ENCODE peak calls at places on chromosomes 16 and 17, in four cellular contexts. B is heart left ventricle, E is HCT116, X is GM10248. W is an unnamed sample.

GRCh38 chr16:11700264-11701029 is 32.2 kb downstream of the SNN start:
- DNase-seq in E (no peak), B (no peak), X (no peak), W (no peak)

GRCh38 chr17:8674344-8675305 is 44.1 kb upstream of the MYH10 start:
- DNase-seq in E (no peak), X (no peak), B (peak; percentile 86), W (no peak)

GRCh38 chr16:66079671-66080070 is 286.8 kb upstream of the CDH5 start:
- DNase-seq in B (no peak), X (no peak), E (no peak), W (no peak)

GRCh38 chr17:68539536-68540469 is 27.6 kb downstream of the PRKAR1A start:
- DNase-seq in B (no peak), E (no peak), X (no peak), W (no peak)

GRCh38 chr17:44193326-44194084 is 6.2 kb downstream of the ATXN7L3 start:
- DNase-seq in X (no peak), E (no peak), B (no peak), W (no peak)

GRCh38 chr16:51416921-51417320 is 265.9 kb upstream of the SALL1 start:
- DNase-seq in X (no peak), E (no peak), B (no peak), W (no peak)

GRCh38 chr16:75379339-75379738 is 54.0 kb downstream of the CFDP1 start:
- DNase-seq in X (no peak), B (no peak), E (no peak), W (no peak)

GRCh38 chr17:348692-349425 is 3.7 kb downstream of the RPH3AL start:
- DNase-seq in X (no peak), E (no peak), B (peak; percentile 53), W (no peak)

GRCh38 chr16:87715658-87716057 is 50.1 kb downstream of the KLHDC4 start:
- DNase-seq in X (no peak), E (no peak), B (no peak), W (no peak)

GRCh38 chr16:20801278-20801677 is 5.0 kb downstream of the ERI2 start:
- DNase-seq in B (no peak), X (no peak), E (no peak), W (no peak)

GRCh38 chr16:29850998-29851397 is 12.0 kb downstream of the CDIPT start:
- DNase-seq in B (no peak), E (no peak), X (no peak), W (no peak)
- TF ChIP-seq CTCF in B (no peak), E (no peak), X (no peak), W (no peak)

GRCh38 chr17:19780846-19781245 is 32.7 kb upstream of the ALDH3A1 start:
- DNase-seq in B (no peak), E (no peak), X (no peak), W (no peak)

GRCh38 chr17:19781488-19782458 is 33.7 kb upstream of the ALDH3A1 start:
- DNase-seq in E (no peak), X (no peak), B (no peak), W (no peak)

GRCh38 chr17:19787733-19788357 is 39.7 kb upstream of the ALDH3A1 start:
- DNase-seq in E (no peak), X (no peak), B (no peak), W (no peak)

GRCh38 chr17:19785854-19786253 is 37.8 kb upstream of the ALDH3A1 start:
- DNase-seq in E (no peak), X (no peak), B (no peak), W (no peak)
- TF ChIP-seq CTCF in E (peak; percentile 33), X (no peak), B (no peak), W (no peak)

GRCh38 chr16:70702624-70703023 is 16.8 kb upstream of the MTSS2 start:
- DNase-seq in E (no peak), B (no peak), X (no peak), W (no peak)

GRCh38 chr16:70705056-70705455 is 19.2 kb upstream of the MTSS2 start:
- DNase-seq in X (no peak), E (no peak), B (no peak), W (no peak)

GRCh38 chr16:70703835-70704381 is 18.1 kb upstream of the MTSS2 start:
- DNase-seq in E (no peak), B (no peak), X (no peak), W (no peak)

GRCh38 chr16:70703041-70703834 is 17.4 kb upstream of the MTSS2 start:
- DNase-seq in E (no peak), X (no peak), B (peak; percentile 76), W (peak; percentile 88)

GRCh38 chr16:70704586-70704985 is 18.7 kb upstream of the MTSS2 start:
- DNase-seq in E (no peak), X (no peak), B (no peak), W (no peak)
- TF ChIP-seq CTCF in E (no peak), X (no peak), B (no peak), W (no peak)

DNA sequence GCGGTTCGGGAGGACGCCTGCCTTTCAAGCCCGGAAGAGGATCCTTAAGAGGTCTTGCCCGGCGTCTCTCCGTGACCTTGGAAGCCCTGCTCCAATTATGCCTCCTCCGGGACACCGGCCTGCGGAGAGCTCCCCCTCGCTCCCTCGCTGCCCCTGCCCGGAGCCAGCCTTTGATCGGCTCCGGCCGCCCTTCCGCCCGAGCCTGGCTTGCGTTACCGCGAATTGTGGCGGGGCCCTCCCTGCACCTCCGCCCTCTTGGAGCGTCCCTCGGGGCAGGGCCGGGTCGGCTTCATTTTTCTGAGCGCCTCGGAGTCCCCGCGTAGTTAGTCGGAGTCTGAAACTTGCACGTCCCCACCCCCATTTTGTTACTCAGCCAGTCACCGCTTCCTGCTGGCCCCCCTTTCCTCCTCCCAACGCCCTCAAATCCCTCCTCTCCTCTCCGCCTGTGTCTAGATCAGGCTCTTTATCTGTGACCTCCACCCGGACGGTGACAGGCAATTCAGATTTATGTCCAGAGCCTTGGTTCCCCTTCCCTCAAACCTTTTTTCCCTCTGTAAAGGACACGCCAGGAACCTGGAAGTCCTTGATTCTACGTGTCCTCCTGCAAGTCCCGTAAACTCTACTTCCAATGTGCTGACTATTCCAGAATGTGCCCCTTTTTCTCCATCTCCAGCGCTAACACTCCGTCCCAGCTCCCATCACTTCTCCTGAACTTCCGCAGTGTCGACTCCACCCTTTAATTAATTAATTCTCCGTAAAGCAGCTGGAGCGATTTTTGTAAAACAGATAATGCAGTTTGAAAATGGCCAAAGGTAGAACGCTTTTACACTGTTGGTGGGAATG is 569 bp upstream of the RABEP2 start:
- DNase-seq in B (peak; percentile 89), E (peak; percentile 54), X (peak; percentile 74), W (peak; percentile 55)
- TF ChIP-seq CTCF in B (peak; percentile 12), E (no peak), X (no peak), W (no peak)

GRCh38 chr17:81039854-81040758 is 5.2 kb downstream of the BAIAP2 start:
- DNase-seq in X (no peak), E (no peak), B (no peak), W (no peak)
- TF ChIP-seq CTCF in X (no peak), E (no peak), B (no peak), W (no peak)

GRCh38 chr17:75588546-75589016 is 981 bp downstream of the MYO15B start:
- DNase-seq in E (no peak), B (peak; percentile 64), X (no peak), W (no peak)
- TF ChIP-seq CTCF in E (no peak), B (no peak), X (no peak), W (no peak)

GRCh38 chr17:79721993-79722671 is 8.6 kb upstream of the ENPP7 start:
- DNase-seq in E (no peak), X (no peak), B (no peak), W (no peak)
- TF ChIP-seq CTCF in E (peak; percentile 59), X (no peak), B (no peak), W (no peak)

W was measured in AG09319.